ENCODE peak calls at places on chromosomes 11 and 22, in four cellular contexts. Q, L, R and T are unnamed samples.

GRCh38 chr22:42816339-42816738 is 40.7 kb downstream of the ARFGAP3 start:
- DNase-seq in Q (no peak), L (no peak), R (no peak), T (no peak)

GRCh38 chr11:29628584-29628983 is 388.2 kb downstream of the KCNA4 start:
- DNase-seq in L (no peak), R (no peak), Q (no peak), T (no peak)

GRCh38 chr22:50189184-50189848 is 3.6 kb downstream of the TRABD start:
- DNase-seq in R (no peak), L (no peak), Q (no peak), T (peak; percentile 45)

GRCh38 chr11:92302766-92303165 is 78.1 kb downstream of the FAT3 start:
- DNase-seq in R (no peak), Q (no peak), L (no peak), T (no peak)

GRCh38 chr11:64123102-64123434 is 42.8 kb downstream of the MACROD1 start:
- DNase-seq in Q (no peak), L (no peak), R (no peak), T (no peak)

GRCh38 chr11:69354545-69354897 is 60.6 kb downstream of the MYEOV start:
- DNase-seq in R (no peak), L (no peak), Q (no peak), T (no peak)

GRCh38 chr11:63890368-63890767 is 26.6 kb downstream of the RCOR2 start:
- DNase-seq in L (no peak), R (no peak), Q (no peak), T (no peak)

GRCh38 chr22:44259366-44260215 is 53.2 kb downstream of the SHISAL1 start:
- DNase-seq in L (no peak), Q (no peak), R (no peak), T (no peak)

GRCh38 chr11:126645206-126645605 is 289.7 kb downstream of the ST3GAL4 start:
- DNase-seq in Q (no peak), R (no peak), L (no peak), T (no peak)

GRCh38 chr22:49211176-49211575 is 616.5 kb downstream of the BRD1 start:
- DNase-seq in L (no peak), Q (no peak), R (no peak), T (peak; percentile 36)

GRCh38 chr22:19844423-19845368 is 10.0 kb downstream of the GNB1L start:
- DNase-seq in R (no peak), L (no peak), Q (no peak), T (peak; percentile 76)

GRCh38 chr11:19432370-19433163 is 191.8 kb upstream of the E2F8 start:
- DNase-seq in L (peak; percentile 77), Q (no peak), R (no peak), T (no peak)

GRCh38 chr11:114076974-114077373 is 17.5 kb downstream of the ZBTB16 start:
- DNase-seq in L (no peak), Q (no peak), R (no peak), T (no peak)

GRCh38 chr11:17423533-17424310 is 35.3 kb upstream of the KCNJ11 start:
- DNase-seq in L (no peak), R (no peak), Q (no peak), T (no peak)

GRCh38 chr11:94840209-94840608 is 72.1 kb downstream of the AMOTL1 start:
- DNase-seq in R (no peak), L (no peak), Q (no peak), T (no peak)

GRCh38 chr11:65204646-65205601 is 23.2 kb downstream of the CAPN1 start:
- DNase-seq in R (peak; percentile 61), L (no peak), Q (no peak), T (peak; percentile 39)

GRCh38 chr11:109320595-109320994 is 101.4 kb upstream of the C11orf87 start:
- DNase-seq in R (no peak), L (no peak), Q (no peak), T (no peak)

GRCh38 chr11:72831521-72832300 is 17.5 kb downstream of the ATG16L2 start:
- DNase-seq in R (peak; percentile 82), L (no peak), Q (peak; percentile 68), T (peak; percentile 78)

GRCh38 chr22:50250555-50251471 is at the start of gene HDAC10:
- DNase-seq in L (no peak), R (peak; percentile 65), Q (no peak), T (peak; percentile 70)

GRCh38 chr11:43573233-43573632 is 107.3 kb upstream of the HSD17B12 start:
- DNase-seq in L (no peak), Q (no peak), R (peak; percentile 68), T (no peak)

DNA sequence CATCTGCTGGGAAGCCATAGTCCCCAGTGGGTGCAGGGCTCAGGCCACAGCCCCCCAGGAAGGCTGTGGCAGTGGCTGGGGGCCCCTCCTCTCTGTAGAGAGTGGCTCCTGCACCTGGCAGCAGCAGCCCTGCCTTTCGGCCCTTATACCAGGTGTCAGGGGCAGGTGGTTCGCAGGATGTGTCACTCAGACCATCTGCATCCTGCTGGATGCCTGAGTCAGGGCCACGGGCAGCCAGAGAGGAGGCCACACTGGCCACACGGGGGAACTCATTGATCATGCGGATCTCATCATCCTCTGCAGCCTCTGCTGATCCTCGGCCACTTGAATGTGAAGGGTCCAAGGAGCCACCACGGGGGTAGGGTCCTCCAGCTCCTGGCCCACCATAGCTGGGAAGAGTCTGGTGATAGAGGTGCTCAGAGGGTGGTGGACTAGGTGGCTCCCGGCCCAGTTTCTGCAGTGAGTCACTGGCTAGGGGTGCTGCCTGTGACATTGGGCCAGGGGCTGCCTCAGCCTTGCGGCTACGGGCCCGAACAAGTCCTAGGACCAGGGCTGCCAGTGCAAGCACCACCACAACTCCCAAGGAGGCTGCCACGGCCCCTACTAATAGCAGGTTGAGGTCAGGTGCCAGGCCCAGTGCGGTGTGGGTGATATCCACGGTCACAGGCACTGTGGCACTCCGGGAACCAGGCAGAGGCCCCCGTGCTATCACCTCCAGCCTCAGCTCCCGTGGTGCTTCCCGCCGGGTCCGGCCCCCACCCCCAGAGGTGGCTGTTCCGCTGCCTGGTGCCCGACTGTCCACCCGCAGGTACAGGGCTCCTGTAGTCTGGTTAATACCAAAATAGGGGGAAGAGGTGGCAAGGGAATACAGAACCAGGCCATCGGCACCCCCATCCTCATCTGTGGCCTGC is 3.3 kb upstream of the TPP1 start:
- DNase-seq in R (no peak), L (no peak), Q (no peak), T (no peak)
- TF ChIP-seq CTCF in R (no peak), L (no peak), Q (no peak), T (no peak)

DNA sequence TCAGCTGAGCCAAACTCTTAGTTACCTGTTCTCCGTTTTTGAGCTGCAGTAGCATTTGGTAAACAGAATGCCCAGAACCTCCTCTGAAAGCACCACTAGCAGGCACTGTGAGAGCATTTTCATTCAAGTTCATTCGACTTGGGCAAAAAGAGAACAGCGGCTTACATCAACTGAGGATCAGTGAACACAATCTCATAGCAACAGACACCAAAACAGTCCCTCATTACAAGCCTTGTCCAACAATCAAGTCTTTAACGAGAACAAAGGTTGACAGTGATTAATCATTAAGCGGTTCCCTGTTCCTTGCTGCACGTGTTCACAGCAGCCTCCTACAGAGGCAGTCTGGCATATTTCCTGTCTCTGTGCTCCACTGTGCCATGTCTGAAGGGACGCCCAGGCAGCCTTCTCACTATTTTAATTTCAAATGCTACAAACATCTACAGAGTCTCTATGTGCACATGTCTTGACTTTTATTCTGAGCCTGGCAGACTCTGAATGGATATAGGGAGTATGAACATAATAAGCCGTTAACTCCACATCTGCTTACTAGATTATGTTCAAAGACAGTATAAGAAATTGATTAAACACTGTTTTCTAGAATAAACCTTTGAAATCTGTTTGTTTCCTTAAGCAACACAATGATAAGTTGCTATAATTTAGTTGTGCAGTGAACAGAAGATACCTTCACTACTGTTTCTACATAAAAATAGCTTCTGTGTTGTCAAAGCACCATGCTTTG is 88.3 kb upstream of the MTMR2 start:
- DNase-seq in R (peak; percentile 23), Q (no peak), L (no peak), T (no peak)
- TF ChIP-seq CTCF in R (peak; percentile 67), Q (no peak), L (peak; percentile 68), T (no peak)

GRCh38 chr11:2317354-2318050 is 15.7 kb downstream of the TSPAN32 start:
- DNase-seq in Q (peak; percentile 13), R (no peak), L (no peak), T (peak; percentile 30)

GRCh38 chr11:2316963-2317244 is 15.1 kb downstream of the TSPAN32 start:
- DNase-seq in L (no peak), Q (no peak), R (no peak), T (no peak)

GRCh38 chr11:2316169-2316962 is 14.6 kb downstream of the TSPAN32 start:
- DNase-seq in Q (peak; percentile 9), R (no peak), L (no peak), T (peak; percentile 43)

GRCh38 chr11:2318707-2319106 is 16.9 kb downstream of the TSPAN32 start:
- DNase-seq in R (no peak), Q (peak; percentile 21), L (no peak), T (peak; percentile 7)

GRCh38 chr11:2318123-2318522 is 16.3 kb downstream of the TSPAN32 start:
- DNase-seq in Q (peak; percentile 6), L (no peak), R (no peak), T (no peak)
- TF ChIP-seq CTCF in Q (no peak), L (no peak), R (no peak), T (no peak)

GRCh38 chr22:40193429-40194421 is 16.0 kb downstream of the TNRC6B start:
- DNase-seq in Q (no peak), L (no peak), R (no peak), T (no peak)
- TF ChIP-seq CTCF in Q (no peak), L (peak; percentile 44), R (peak; percentile 56), T (peak; percentile 17)

DNA sequence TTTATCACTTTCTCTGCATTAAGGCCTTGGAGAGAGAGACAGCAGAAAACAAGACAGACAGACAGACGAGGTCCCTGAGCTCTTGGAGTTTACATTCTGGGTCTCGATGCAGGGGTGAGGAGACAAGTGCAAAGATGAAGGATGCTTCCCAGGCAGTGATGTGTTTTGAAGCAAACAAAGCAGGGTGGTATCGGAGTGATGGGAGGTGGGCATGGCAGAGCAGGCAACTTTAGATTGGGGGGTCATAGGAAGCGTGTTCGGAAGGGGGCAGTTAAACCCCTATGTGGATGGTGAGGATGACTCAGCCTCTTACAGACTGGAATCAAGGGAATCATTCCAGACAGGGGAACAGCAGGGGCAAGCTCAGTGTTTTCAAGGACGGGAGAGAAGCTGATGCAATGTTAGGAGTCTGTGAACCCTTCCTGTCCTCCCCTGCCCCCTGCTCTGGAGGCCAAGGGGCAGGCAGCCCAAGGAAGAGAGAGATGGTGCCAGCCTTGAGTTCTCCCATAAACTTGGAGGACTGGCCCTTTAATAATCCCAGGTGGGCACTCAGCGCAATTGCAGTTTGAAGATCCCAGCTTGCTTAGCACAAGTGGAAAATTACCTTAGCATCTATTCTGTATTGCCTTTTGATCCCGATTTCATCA is 180.2 kb downstream of the CHST1 start:
- DNase-seq in L (no peak), R (no peak), Q (no peak), T (no peak)
- TF ChIP-seq CTCF in L (no peak), R (no peak), Q (no peak), T (no peak)

GRCh38 chr11:35166369-35167360 is 27.7 kb downstream of the CD44 start:
- DNase-seq in L (no peak), Q (no peak), R (no peak), T (peak; percentile 50)
- TF ChIP-seq CTCF in L (no peak), Q (no peak), R (no peak), T (no peak)

DNA sequence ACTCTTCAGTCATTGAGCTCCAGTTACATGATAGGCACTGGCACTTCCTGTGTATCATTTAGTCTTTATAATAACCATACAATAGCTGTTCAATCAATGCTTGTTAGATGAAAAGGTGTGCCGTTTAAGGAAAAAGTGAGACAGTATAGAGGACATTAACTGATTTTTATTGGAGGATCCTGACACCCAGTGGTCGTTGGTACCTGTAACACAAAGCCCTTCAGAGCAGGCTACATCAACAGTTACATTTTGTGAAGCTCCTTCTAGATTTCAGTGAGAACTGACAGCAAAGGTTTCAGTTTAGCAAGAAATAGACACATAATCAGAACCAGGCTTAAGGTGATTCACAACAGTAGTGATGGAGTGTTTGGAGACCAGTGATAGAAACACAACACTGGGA is 44.2 kb downstream of the CCDC81 start:
- DNase-seq in R (no peak), L (no peak), Q (no peak), T (no peak)
- TF ChIP-seq CTCF in R (peak; percentile 48), L (peak; percentile 42), Q (no peak), T (no peak)